ENCODE peak calls at places on chromosome 22, in ten cellular contexts. H, F, W, Y, X, O, N, E, T and R are unnamed samples. For H3K27me3, the result is how much of the 10 kb centered on the place peaks cover.

GRCh38 chr22:33922268-33922667 is 2.0 kb upstream of the LARGE1 start:
- DNase-seq in W (peak), T (peak), E (peak), X (no peak), O (peak), H (no peak), N (peak), F (peak), Y (peak), R (no peak)

GRCh38 chr22:45502215-45503070 is at the start of gene FBLN1:
- DNase-seq in N (no peak), X (peak), E (no peak), T (no peak), O (peak), Y (no peak), W (no peak), H (no peak), F (peak), R (no peak)

GRCh38 chr22:33889748-33890147 is 30.5 kb downstream of the LARGE1 start:
- DNase-seq in W (no peak), E (no peak), N (no peak), X (no peak), O (peak), F (no peak), T (no peak), H (no peak), Y (no peak), R (no peak)

GRCh38 chr22:40878937-40879336 is 17.0 kb upstream of the DNAJB7 start:
- DNase-seq in X (no peak), T (no peak), F (no peak), Y (no peak), W (no peak), O (no peak), N (no peak), E (no peak), H (no peak), R (no peak)

GRCh38 chr22:28899199-28899853 is 16.0 kb downstream of the ZNRF3 start:
- DNase-seq in W (no peak), E (no peak), X (no peak), F (no peak), H (no peak), T (peak), Y (no peak), O (no peak), N (peak), R (no peak)

GRCh38 chr22:24445481-24446290 is 18.3 kb downstream of the ADORA2A start:
- DNase-seq in T (no peak), X (no peak), W (no peak), F (peak), O (no peak), E (no peak), Y (no peak), N (no peak), H (no peak), R (no peak)

GRCh38 chr22:37328017-37328416 is 45.7 kb downstream of the CYTH4 start:
- DNase-seq in F (no peak), X (peak), H (no peak), W (no peak), E (no peak), N (peak), T (no peak), O (no peak), Y (no peak), R (peak)

GRCh38 chr22:30079952-30080533 is at the start of gene HORMAD2:
- DNase-seq in O (no peak), W (no peak), H (no peak), F (no peak), E (no peak), T (no peak), Y (no peak), X (no peak), N (no peak), R (no peak)

GRCh38 chr22:36925388-36926290 is 12.2 kb downstream of the CSF2RB start:
- DNase-seq in X (peak), T (peak), N (peak), Y (no peak), W (peak), O (no peak), H (no peak), F (no peak), E (no peak), R (no peak)

GRCh38 chr22:37416806-37417205 is 10.5 kb downstream of the ELFN2 start:
- DNase-seq in F (no peak), N (no peak), X (no peak), O (no peak), Y (no peak), W (no peak), E (no peak), T (no peak), H (no peak), R (no peak)

GRCh38 chr22:32207971-32208480 is 3.2 kb upstream of the RFPL2 start:
- DNase-seq in F (no peak), X (no peak), O (no peak), E (no peak), Y (no peak), T (no peak), N (no peak), H (no peak), W (no peak), R (no peak)

GRCh38 chr22:50293441-50294318 is 13.8 kb downstream of the PLXNB2 start:
- DNase-seq in H (no peak), X (peak), W (no peak), E (peak), N (peak), Y (peak), F (no peak), T (peak), O (peak), R (no peak)

GRCh38 chr22:39405346-39406085 is 5.9 kb downstream of the TAB1 start:
- DNase-seq in O (no peak), X (no peak), E (no peak), T (peak), Y (no peak), H (no peak), W (no peak), N (peak), F (no peak), R (no peak)

GRCh38 chr22:46139895-46140350 is 10.4 kb upstream of the PPARA start:
- DNase-seq in H (no peak), O (no peak), Y (no peak), W (no peak), F (no peak), X (no peak), T (peak), N (no peak), E (no peak), R (no peak)

GRCh38 chr22:24160546-24160945 is 20.7 kb upstream of the SUSD2 start:
- DNase-seq in F (no peak), X (no peak), N (no peak), T (no peak), Y (no peak), E (no peak), O (no peak), H (no peak), W (no peak), R (no peak)

GRCh38 chr22:38741576-38741975 is 14.2 kb downstream of the SUN2 start:
- DNase-seq in H (no peak), F (no peak), N (no peak), O (no peak), X (no peak), Y (no peak), W (no peak), E (no peak), T (no peak), R (no peak)

GRCh38 chr22:40406063-40406890 is 35.9 kb downstream of the SGSM3 start:
- DNase-seq in Y (no peak), T (peak), W (no peak), X (no peak), O (no peak), N (no peak), H (no peak), E (no peak), F (no peak), R (no peak)

GRCh38 chr22:30212363-30212995 is 34.1 kb downstream of the LIF start:
- DNase-seq in W (peak), F (no peak), H (peak), T (peak), O (peak), N (peak), X (peak), Y (peak), E (peak), R (peak)

GRCh38 chr22:50488886-50489285 is 2.2 kb downstream of the MIOX start:
- DNase-seq in X (no peak), N (no peak), H (no peak), Y (no peak), W (no peak), O (no peak), T (no peak), E (no peak), F (no peak), R (no peak)

GRCh38 chr22:17368727-17369552 is at the start of gene CECR2:
- DNase-seq in X (no peak), E (no peak), O (peak), H (no peak), N (no peak), W (peak), F (peak), T (peak), Y (no peak), R (no peak)

GRCh38 chr22:25928038-25928437 is 186.1 kb downstream of the MYO18B start:
- DNase-seq in Y (no peak), W (no peak), E (no peak), T (no peak), F (no peak), X (no peak), H (no peak), O (no peak), N (no peak), R (no peak)

GRCh38 chr22:21568207-21569075 is 927 bp downstream of the UBE2L3 start:
- DNase-seq in H (no peak), T (peak), F (peak), O (peak), E (peak), Y (no peak), X (no peak), N (peak), W (no peak), R (no peak)

GRCh38 chr22:25201557-25202273 is 2.1 kb downstream of the CRYBB3 start:
- DNase-seq in E (no peak), Y (no peak), X (no peak), O (no peak), H (no peak), T (no peak), N (no peak), W (no peak), F (no peak), R (no peak)

GRCh38 chr22:17830041-17830961 is 56.0 kb upstream of the BID start:
- DNase-seq in Y (peak), H (peak), T (peak), E (peak), N (peak), F (peak), O (peak), W (peak), X (peak), R (peak)

GRCh38 chr22:40679964-40680818 is 907 bp downstream of the MCHR1 start:
- DNase-seq in T (no peak), O (no peak), W (no peak), N (peak), E (no peak), F (peak), Y (no peak), H (no peak), X (no peak), R (no peak)

GRCh38 chr22:19128009-19128401 is 3.1 kb upstream of the TSSK2 start:
- DNase-seq in N (no peak), O (no peak), E (no peak), W (no peak), H (no peak), Y (no peak), X (no peak), T (no peak), F (no peak), R (no peak)

GRCh38 chr22:21455334-21456089 is 11.7 kb upstream of the TMEM191C start:
- DNase-seq in N (no peak), F (no peak), E (peak), H (peak), W (peak), X (no peak), T (peak), Y (no peak), O (no peak), R (no peak)

GRCh38 chr22:45493286-45493771 is 9.4 kb upstream of the FBLN1 start:
- DNase-seq in H (no peak), W (peak), Y (no peak), F (no peak), O (no peak), T (peak), N (no peak), E (no peak), X (no peak), R (no peak)

GRCh38 chr22:50486561-50487289 is at the start of gene MIOX:
- DNase-seq in X (no peak), N (no peak), H (no peak), W (no peak), T (no peak), Y (no peak), F (no peak), O (no peak), E (no peak), R (no peak)

GRCh38 chr22:36901411-36902142 is 11.9 kb upstream of the CSF2RB start:
- DNase-seq in T (no peak), F (no peak), W (no peak), O (no peak), N (no peak), X (no peak), E (no peak), Y (no peak), H (no peak), R (no peak)

GRCh38 chr22:24968066-24968561 is 15.6 kb downstream of the KIAA1671 start:
- DNase-seq in H (no peak), N (no peak), E (peak), X (peak), O (no peak), Y (no peak), F (no peak), T (no peak), W (no peak), R (no peak)

GRCh38 chr22:30434775-30435315 is 9.3 kb downstream of the MTFP1 start:
- DNase-seq in O (no peak), N (no peak), T (no peak), F (no peak), E (no peak), Y (no peak), X (no peak), H (no peak), W (no peak), R (no peak)

GRCh38 chr22:32623943-32624342 is 149.3 kb downstream of the FBXO7 start:
- DNase-seq in N (peak), E (peak), W (peak), T (no peak), Y (peak), X (no peak), H (peak), F (no peak), O (peak), R (peak)

GRCh38 chr22:41324818-41325528 is 23.6 kb downstream of the ZC3H7B start:
- DNase-seq in X (no peak), H (no peak), N (no peak), F (no peak), E (no peak), O (no peak), T (no peak), W (no peak), Y (no peak), R (no peak)

GRCh38 chr22:40534379-40535188 is 101.9 kb downstream of the MRTFA start:
- DNase-seq in E (no peak), X (peak), W (no peak), F (no peak), H (no peak), O (no peak), N (peak), T (no peak), Y (no peak), R (no peak)

DNA sequence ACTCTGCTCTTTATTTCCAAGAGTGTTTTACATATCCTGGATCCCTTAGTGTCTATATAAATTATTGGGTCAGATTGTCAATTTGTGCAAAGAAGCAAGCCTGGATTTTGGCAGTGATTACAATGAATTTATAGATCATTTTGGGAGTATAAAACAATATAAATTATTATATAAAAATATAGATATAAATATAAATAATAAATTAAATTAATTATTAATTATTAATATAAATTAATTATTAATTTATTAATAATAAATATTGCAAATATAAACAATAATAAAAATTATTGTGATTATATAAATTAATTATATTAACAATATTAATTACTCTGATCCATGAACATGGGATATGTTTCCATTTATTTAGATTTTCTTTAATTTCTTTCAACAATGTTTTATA is 32.5 kb downstream of the RTL6 start:
- DNase-seq in Y (no peak), W (no peak), F (no peak), E (no peak), T (no peak), X (no peak), H (no peak), N (no peak), O (no peak), R (no peak)
- H3K27me3 ChIP-seq in Y (under half), W (under half), F (under half), E (under half), T (under half), X (under half), H (under half), N (under half), O (under half), R (under half)

DNA sequence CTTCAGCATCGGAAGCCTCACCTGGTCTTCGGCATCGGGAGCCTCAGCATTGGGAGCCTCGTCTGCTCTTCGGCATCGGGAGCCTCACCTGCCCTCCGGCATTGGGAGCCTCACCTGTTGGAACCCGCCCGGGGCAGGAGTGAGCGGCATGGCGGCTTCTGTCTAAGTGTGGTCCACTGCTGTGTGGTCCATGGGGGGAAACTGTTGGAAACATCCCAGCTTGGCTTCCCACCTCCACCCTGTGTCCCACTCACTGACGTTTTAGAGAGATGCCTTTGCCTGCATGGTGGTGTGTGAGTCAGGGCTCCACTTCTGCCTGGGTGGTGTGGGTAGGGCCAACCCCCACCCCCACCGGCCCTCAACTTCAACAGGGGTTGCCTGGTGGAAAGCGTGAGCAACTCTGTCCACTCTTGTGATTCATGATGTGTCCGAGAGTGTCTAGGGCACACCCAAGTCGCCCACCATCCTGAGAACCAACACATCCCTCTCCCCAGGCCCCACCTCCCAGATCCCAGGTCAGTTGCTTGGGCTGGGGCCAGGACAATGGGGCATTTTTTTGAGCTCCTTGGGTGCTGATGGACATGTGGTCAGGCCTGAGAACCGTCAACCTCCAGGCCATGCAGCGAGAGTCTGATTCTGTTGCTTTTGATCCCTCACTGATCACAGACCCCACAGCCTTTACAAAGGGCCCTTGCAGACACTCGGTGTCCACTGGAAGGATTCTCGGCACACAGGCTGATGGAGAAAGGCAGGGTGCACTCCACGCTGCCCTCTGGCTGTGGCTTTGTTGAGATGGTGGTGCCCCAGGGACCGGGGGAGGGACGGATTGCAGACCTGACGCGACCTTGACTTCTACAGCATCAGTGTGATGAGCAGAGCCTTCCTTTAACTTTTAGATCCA is 406.7 kb downstream of the TBC1D22A start:
- DNase-seq in W (no peak), F (peak), O (no peak), Y (peak), H (peak), N (peak), E (no peak), T (peak), X (peak), R (no peak)
- TF ChIP-seq CTCF in W (peak), F (peak), O (peak), Y (no peak), H (no peak), N (peak), E (peak), T (no peak), X (peak), R (peak)

GRCh38 chr22:27596133-27596905 is 205.2 kb downstream of the MN1 start:
- DNase-seq in N (no peak), Y (no peak), E (no peak), H (no peak), F (no peak), W (no peak), O (no peak), T (no peak), X (no peak), R (no peak)
- H3K27ac ChIP-seq in N (no peak), Y (no peak), E (no peak), H (no peak), F (no peak), W (no peak), O (no peak), T (no peak), X (no peak), R (no peak)

DNA sequence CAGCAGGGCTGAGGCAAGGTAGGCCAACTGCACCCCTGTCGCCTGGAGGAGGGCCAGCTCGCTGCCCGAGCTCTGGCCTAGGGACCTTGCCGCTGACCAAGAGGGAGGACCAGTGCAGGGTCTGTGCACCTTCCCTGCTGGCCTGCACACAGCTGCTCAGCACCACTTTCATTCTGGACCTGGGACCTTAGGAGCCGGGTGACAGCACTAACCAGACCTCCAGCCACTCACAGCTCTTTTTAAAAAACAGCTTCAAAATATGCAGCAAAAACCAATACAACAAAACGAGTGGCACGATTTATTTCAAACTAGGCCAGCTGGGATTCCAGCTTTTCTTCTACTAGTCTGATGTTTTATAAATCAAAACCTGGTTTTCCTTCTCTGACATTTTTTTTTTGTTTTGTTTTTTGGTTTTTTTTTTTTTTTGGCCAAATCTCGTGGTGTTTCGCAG is 18.0 kb downstream of the RSPH14 start:
- DNase-seq in X (no peak), N (no peak), H (no peak), E (no peak), O (no peak), T (no peak), Y (no peak), F (no peak), W (no peak), R (no peak)
- H3K27me3 ChIP-seq in X (under half), N (under half), H (under half), E (under half), O (under half), T (under half), Y (under half), F (under half), W (under half), R (under half)

DNA sequence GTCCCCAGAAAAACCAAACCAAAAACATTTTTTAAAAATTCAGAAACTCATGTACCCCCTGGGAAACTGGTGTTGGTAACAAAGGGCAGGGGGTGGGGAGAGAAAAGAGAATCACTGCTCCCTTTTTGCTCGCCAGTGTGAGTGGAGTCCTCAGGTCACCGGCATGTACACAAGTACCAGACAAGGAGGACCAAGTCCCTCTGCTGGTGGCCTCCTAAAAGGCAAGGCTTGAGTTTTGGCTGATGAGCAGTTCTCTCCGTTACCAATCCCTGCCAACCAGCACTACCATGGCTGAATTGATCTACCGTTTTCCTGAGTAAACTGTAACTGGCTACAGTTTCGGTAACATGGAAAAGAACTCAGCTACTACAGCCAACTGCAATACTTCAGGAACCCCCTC is 22.0 kb downstream of the APOL5 start:
- DNase-seq in H (no peak), X (peak), O (no peak), Y (peak), F (peak), W (no peak), E (no peak), T (no peak), N (no peak), R (no peak)
- TF ChIP-seq CTCF in H (peak), X (peak), O (peak), Y (no peak), F (peak), W (peak), E (no peak), T (no peak), N (peak), R (peak)